ENCODE peak calls at places on chromosome 15, in five cellular contexts. I is GM23248, D is GM12878, G is endothelial cell of umbilical vein, T is mammary epithelial cell. S is an unnamed sample.

GRCh38 chr15:68682906-68683490 is 104.2 kb downstream of the CORO2B start:
- DNase-seq in D (no peak), G (no peak), I (no peak), T (no peak), S (no peak)

GRCh38 chr15:62896380-62896866 is 146.1 kb upstream of the TPM1 start:
- DNase-seq in I (no peak), G (no peak), D (no peak), T (peak; percentile 86), S (no peak)

GRCh38 chr15:89776274-89777072 is at the start of gene MESP2:
- DNase-seq in G (peak; percentile 88), D (no peak), T (peak; percentile 48), I (peak; percentile 90), S (peak; percentile 76)

GRCh38 chr15:25790003-25790660 is 73.0 kb downstream of the ATP10A start:
- DNase-seq in G (no peak), D (no peak), T (no peak), I (peak; percentile 98), S (peak; percentile 89)

GRCh38 chr15:48393650-48394049 is 62.4 kb downstream of the DUT start:
- DNase-seq in G (peak; percentile 97), D (no peak), T (no peak), I (no peak), S (peak; percentile 88)

GRCh38 chr15:82298520-82298919 is 35.9 kb downstream of the SAXO2 start:
- DNase-seq in I (no peak), G (no peak), T (no peak), D (no peak), S (no peak)

GRCh38 chr15:90035095-90035834 is 34.1 kb downstream of the ZNF710 start:
- DNase-seq in D (no peak), G (peak; percentile 66), T (no peak), I (no peak), S (peak; percentile 80)

GRCh38 chr15:23497710-23498111 is 50.7 kb upstream of the GOLGA6L2 start:
- DNase-seq in I (peak; percentile 49), D (no peak), G (no peak), T (no peak), S (no peak)

GRCh38 chr15:78536134-78536533 is 4.1 kb upstream of the PSMA4 start:
- DNase-seq in T (peak; percentile 27), G (no peak), I (no peak), D (no peak), S (peak; percentile 38)

GRCh38 chr15:25251700-25252390 is 187.0 kb downstream of the UBE3A start:
- DNase-seq in D (no peak), T (no peak), I (no peak), G (no peak), S (no peak)

DNA sequence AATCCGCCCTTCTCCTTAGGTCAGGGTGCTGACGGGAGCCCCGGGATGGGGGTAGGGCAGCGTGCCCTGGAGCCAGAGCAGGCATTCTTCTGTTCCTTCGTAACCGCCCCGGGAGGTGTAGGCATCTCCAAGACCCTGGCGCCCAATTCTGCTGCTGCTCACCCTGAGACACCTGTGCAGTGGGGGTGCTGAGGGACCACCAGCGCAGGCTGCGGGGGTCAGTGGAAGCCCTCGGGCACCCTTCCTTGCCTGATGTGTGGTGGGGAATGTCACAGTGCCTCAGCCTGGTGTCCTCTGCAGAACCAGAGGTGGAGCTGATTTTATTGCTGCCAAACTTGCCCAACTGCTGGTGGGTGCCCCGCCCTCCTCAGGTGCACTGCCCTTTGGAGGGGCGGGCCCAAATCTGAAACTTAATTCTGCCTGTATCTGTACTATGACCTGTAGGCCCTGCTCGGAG is 7.3 kb downstream of the CSK start:
- DNase-seq in D (no peak), T (no peak), G (no peak), I (no peak), S (no peak)
- H3K9ac ChIP-seq in D (peak overlapping the region; percentile 82), T (no peak overlapping the region), G (no peak overlapping the region), I (no peak overlapping the region), S (no peak overlapping the region)

GRCh38 chr15:85558747-85559327 is 178.4 kb downstream of the AKAP13 start:
- DNase-seq in I (no peak), D (no peak), G (no peak), T (no peak), S (no peak)
- H3K27ac ChIP-seq in I (no peak overlapping the region), D (no peak overlapping the region), G (no peak overlapping the region), T (no peak overlapping the region), S (no peak overlapping the region)

GRCh38 chr15:93072440-93073394 is 16.3 kb downstream of the RGMA start:
- DNase-seq in G (peak; percentile 42), T (peak; percentile 49), D (no peak), I (peak; percentile 51), S (peak; percentile 58)
- H3K9ac ChIP-seq in G (no peak overlapping the region), T (no peak overlapping the region), D (no peak overlapping the region), I (peak overlapping the region; percentile 37), S (peak overlapping the region; percentile 16)

DNA sequence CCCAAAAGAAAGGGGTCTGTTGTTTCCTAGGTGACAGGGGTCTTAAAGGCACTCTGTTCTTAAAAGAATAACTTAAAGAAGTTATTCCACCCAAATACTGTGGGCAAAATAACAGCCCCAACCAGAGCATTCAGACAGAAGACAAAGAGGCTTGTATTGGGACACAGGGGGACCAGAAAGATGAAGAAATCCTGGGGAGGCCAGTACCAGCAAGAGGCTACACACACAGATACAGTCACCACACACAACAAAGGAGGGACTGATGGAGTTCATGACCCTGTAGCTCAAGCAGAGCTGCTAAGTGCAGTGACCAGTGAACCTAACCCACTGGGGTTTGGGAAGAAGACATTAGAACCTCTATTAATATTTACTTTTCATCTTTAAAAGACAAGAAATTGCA is 59.0 kb downstream of the MTHFS start:
- DNase-seq in I (no peak), T (no peak), G (no peak), D (no peak), S (no peak)
- H3K27ac ChIP-seq in I (no peak overlapping the region), T (no peak overlapping the region), G (no peak overlapping the region), D (no peak overlapping the region), S (no peak overlapping the region)

DNA sequence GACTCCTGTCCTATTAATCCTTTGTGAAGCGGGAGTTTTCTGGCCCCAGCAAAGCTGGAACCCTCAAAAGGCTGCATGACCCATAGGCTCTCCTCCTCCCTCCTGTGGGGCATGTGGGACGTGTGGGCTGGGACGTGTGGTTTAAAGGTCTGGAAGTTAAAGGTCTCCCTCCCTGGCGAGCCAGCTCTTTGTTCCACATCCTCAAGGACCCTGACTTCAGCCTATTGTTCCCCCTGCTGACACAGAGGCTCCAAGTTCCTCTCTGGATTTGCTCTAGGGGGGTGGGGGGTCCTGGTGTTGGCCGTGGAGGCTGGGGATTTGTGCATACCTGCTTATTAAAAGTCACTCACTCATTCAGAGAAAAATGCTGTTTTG is 44.2 kb downstream of the SMAD6 start:
- DNase-seq in T (no peak), D (no peak), G (peak; percentile 63), I (no peak), S (no peak)
- H3K9ac ChIP-seq in T (no peak overlapping the region), D (no peak overlapping the region), G (no peak overlapping the region), I (peak overlapping the region; percentile 6), S (no peak overlapping the region)

GRCh38 chr15:80478075-80478474 is 73.9 kb downstream of the ARNT2 start:
- DNase-seq in T (no peak), D (no peak), G (no peak), I (no peak), S (peak; percentile 51)
- H3K27ac ChIP-seq in T (no peak overlapping the region), D (no peak overlapping the region), G (no peak overlapping the region), I (no peak overlapping the region), S (peak overlapping the region; percentile 64)

DNA sequence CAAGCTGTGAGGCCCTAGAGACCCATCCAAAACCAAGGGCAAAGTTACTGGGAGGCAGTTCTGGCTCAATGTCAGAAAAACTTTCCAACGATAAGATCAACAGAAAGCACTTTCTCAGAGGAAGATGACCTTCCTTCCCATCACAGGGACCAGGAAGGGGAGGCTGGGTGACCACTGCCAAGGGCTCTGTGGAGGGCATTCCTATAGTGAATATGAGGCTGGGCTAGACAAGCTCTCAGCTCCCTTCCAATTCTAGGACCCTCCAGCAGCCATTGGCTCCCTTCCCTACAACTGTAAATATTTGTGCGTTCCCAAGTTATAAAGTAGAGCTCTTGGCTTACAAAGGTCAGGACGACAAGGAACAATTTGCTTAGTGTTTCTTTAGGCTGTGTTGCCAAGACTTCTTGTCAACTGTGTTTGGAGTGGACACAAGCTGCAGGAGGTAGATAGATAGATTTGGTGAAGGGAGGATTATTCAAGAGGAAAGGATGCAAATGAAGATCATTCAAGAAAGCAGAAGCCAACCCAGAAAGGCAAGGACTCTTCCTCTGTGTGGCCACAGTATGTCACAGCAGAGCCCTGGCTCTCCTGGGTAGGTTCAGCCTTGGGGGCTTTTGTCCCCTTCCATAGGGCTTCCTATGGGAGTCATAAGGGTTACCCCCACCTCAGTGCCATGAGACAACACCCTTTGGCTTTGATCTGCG is 223.5 kb upstream of the TLE3 start:
- DNase-seq in D (no peak), I (no peak), T (no peak), G (peak; percentile 19), S (peak; percentile 52)
- H3K9ac ChIP-seq in D (no peak overlapping the region), I (no peak overlapping the region), T (no peak overlapping the region), G (no peak overlapping the region), S (no peak overlapping the region)

DNA sequence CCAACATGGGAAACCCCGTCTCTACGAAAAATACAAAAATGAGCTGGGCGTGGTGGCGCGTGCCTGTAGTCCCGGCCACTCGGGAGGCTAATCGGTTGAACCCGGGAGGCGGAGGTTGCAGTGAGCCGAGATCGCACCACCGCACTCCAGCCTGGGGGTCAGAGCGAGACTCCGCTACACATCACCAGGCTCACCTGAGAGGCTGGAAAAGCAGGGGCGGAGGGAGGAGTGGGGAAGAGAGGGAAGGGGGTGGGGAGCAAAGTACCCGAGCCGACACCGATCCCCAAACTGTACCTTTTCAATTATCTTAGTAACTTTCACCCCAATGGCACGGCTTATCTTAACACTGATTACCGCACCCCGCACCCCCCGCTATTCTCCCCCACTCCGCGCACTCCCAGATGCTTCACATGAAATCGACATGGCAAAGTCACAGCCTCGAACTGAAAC is 46.4 kb upstream of the SYNM start:
- DNase-seq in I (no peak), G (no peak), T (no peak), D (no peak), S (no peak)
- H3K27ac ChIP-seq in I (no peak overlapping the region), G (no peak overlapping the region), T (no peak overlapping the region), D (peak overlapping the region; percentile 60), S (no peak overlapping the region)

S was measured in fibroblast of lung.